ENCODE peak calls at places on chromosomes 6 and 20, in six cellular contexts. One of them, this sample, is unnamed.

GRCh38 chr20:63693079-63693974 is 3.1 kb upstream of the TNFRSF6B start:
- DNase-seq in stimulated activated CD4-positive, alpha-beta T cell treated with anti-CD3 and anti-CD28 coated beads, Interleukin-4, amount 100 ng/mL, for 1 hour: no peak
- DNase-seq in foreskin fibroblast: no peak
- DNase-seq in type B pancreatic cell: no peak
- DNase-seq in tibial artery: no peak
- DNase-seq in stimulated activated CD8-positive, alpha-beta memory T cell treated with anti-CD3 and anti-CD28 coated beads, Interleukin-7, amount 100 ng/mL, for 48 hours: no peak
- DNase-seq in this sample: no peak

GRCh38 chr6:93048381-93048780 is 371.0 kb downstream of the EPHA7 start:
- DNase-seq in stimulated activated CD4-positive, alpha-beta T cell treated with anti-CD3 and anti-CD28 coated beads, Interleukin-4, amount 100 ng/mL, for 1 hour: no peak
- DNase-seq in foreskin fibroblast: no peak
- DNase-seq in type B pancreatic cell: no peak
- DNase-seq in tibial artery: no peak
- DNase-seq in stimulated activated CD8-positive, alpha-beta memory T cell treated with anti-CD3 and anti-CD28 coated beads, Interleukin-7, amount 100 ng/mL, for 48 hours: no peak
- DNase-seq in this sample: no peak

GRCh38 chr6:56199956-56200355 is 47.4 kb downstream of the COL21A1 start:
- DNase-seq in stimulated activated CD4-positive, alpha-beta T cell treated with anti-CD3 and anti-CD28 coated beads, Interleukin-4, amount 100 ng/mL, for 1 hour: no peak
- DNase-seq in foreskin fibroblast: peak
- DNase-seq in type B pancreatic cell: no peak
- DNase-seq in tibial artery: no peak
- DNase-seq in stimulated activated CD8-positive, alpha-beta memory T cell treated with anti-CD3 and anti-CD28 coated beads, Interleukin-7, amount 100 ng/mL, for 48 hours: no peak
- DNase-seq in this sample: no peak

GRCh38 chr6:109486068-109486467 is 3.0 kb upstream of the ZBTB24 start:
- DNase-seq in stimulated activated CD4-positive, alpha-beta T cell treated with anti-CD3 and anti-CD28 coated beads, Interleukin-4, amount 100 ng/mL, for 1 hour: no peak
- DNase-seq in foreskin fibroblast: peak
- DNase-seq in type B pancreatic cell: no peak
- DNase-seq in tibial artery: no peak
- DNase-seq in stimulated activated CD8-positive, alpha-beta memory T cell treated with anti-CD3 and anti-CD28 coated beads, Interleukin-7, amount 100 ng/mL, for 48 hours: no peak
- DNase-seq in this sample: no peak

GRCh38 chr20:47320990-47321805 is 35.3 kb downstream of the ZMYND8 start:
- DNase-seq in stimulated activated CD4-positive, alpha-beta T cell treated with anti-CD3 and anti-CD28 coated beads, Interleukin-4, amount 100 ng/mL, for 1 hour: no peak
- DNase-seq in foreskin fibroblast: no peak
- DNase-seq in type B pancreatic cell: no peak
- DNase-seq in tibial artery: no peak
- DNase-seq in stimulated activated CD8-positive, alpha-beta memory T cell treated with anti-CD3 and anti-CD28 coated beads, Interleukin-7, amount 100 ng/mL, for 48 hours: no peak
- DNase-seq in this sample: peak

GRCh38 chr6:149473080-149474052 is 11.4 kb downstream of the ZC3H12D start:
- DNase-seq in stimulated activated CD4-positive, alpha-beta T cell treated with anti-CD3 and anti-CD28 coated beads, Interleukin-4, amount 100 ng/mL, for 1 hour: no peak
- DNase-seq in foreskin fibroblast: no peak
- DNase-seq in type B pancreatic cell: no peak
- DNase-seq in tibial artery: no peak
- DNase-seq in stimulated activated CD8-positive, alpha-beta memory T cell treated with anti-CD3 and anti-CD28 coated beads, Interleukin-7, amount 100 ng/mL, for 48 hours: no peak
- DNase-seq in this sample: peak

GRCh38 chr20:16864069-16864468 is 115.9 kb downstream of the OTOR start:
- DNase-seq in stimulated activated CD4-positive, alpha-beta T cell treated with anti-CD3 and anti-CD28 coated beads, Interleukin-4, amount 100 ng/mL, for 1 hour: no peak
- DNase-seq in foreskin fibroblast: peak
- DNase-seq in type B pancreatic cell: no peak
- DNase-seq in tibial artery: no peak
- DNase-seq in stimulated activated CD8-positive, alpha-beta memory T cell treated with anti-CD3 and anti-CD28 coated beads, Interleukin-7, amount 100 ng/mL, for 48 hours: no peak
- DNase-seq in this sample: no peak

GRCh38 chr20:46118481-46119020 is 437 bp downstream of the CD40 start:
- DNase-seq in stimulated activated CD4-positive, alpha-beta T cell treated with anti-CD3 and anti-CD28 coated beads, Interleukin-4, amount 100 ng/mL, for 1 hour: no peak
- DNase-seq in foreskin fibroblast: peak
- DNase-seq in type B pancreatic cell: no peak
- DNase-seq in tibial artery: peak
- DNase-seq in stimulated activated CD8-positive, alpha-beta memory T cell treated with anti-CD3 and anti-CD28 coated beads, Interleukin-7, amount 100 ng/mL, for 48 hours: no peak
- DNase-seq in this sample: no peak

GRCh38 chr6:17986656-17987575 is 519 bp downstream of the KIF13A start:
- DNase-seq in stimulated activated CD4-positive, alpha-beta T cell treated with anti-CD3 and anti-CD28 coated beads, Interleukin-4, amount 100 ng/mL, for 1 hour: no peak
- DNase-seq in foreskin fibroblast: peak
- DNase-seq in type B pancreatic cell: no peak
- DNase-seq in tibial artery: peak
- DNase-seq in stimulated activated CD8-positive, alpha-beta memory T cell treated with anti-CD3 and anti-CD28 coated beads, Interleukin-7, amount 100 ng/mL, for 48 hours: no peak
- DNase-seq in this sample: peak

GRCh38 chr20:35523298-35523888 is 6.1 kb downstream of the C20orf173 start:
- DNase-seq in stimulated activated CD4-positive, alpha-beta T cell treated with anti-CD3 and anti-CD28 coated beads, Interleukin-4, amount 100 ng/mL, for 1 hour: peak
- DNase-seq in foreskin fibroblast: peak
- DNase-seq in type B pancreatic cell: no peak
- DNase-seq in tibial artery: no peak
- DNase-seq in stimulated activated CD8-positive, alpha-beta memory T cell treated with anti-CD3 and anti-CD28 coated beads, Interleukin-7, amount 100 ng/mL, for 48 hours: no peak
- DNase-seq in this sample: peak

This sample was measured in HuH-7.